ENCODE peak calls at places on chromosomes 5 and 9, in five cellular contexts. Y is hippocampal formation; I is fibroblast of the conjunctiva; W is naive thymus-derived CD8-positive, alpha-beta T cell; K is Right ventricle myocardium superior. J is an unnamed sample.

GRCh38 chr5:157308826-157309465 is 43.0 kb downstream of the CYFIP2 start:
- DNase-seq in Y (no peak), K (no peak), W (peak), I (no peak), J (no peak)

GRCh38 chr5:79938468-79938867 is 52.6 kb downstream of the MTX3 start:
- DNase-seq in W (no peak), I (no peak), Y (no peak), K (no peak), J (no peak)

GRCh38 chr9:119304566-119304965 is 64.7 kb downstream of the BRINP1 start:
- DNase-seq in Y (no peak), I (no peak), K (no peak), W (no peak), J (no peak)

GRCh38 chr9:91897201-91897600 is 52.8 kb downstream of the ROR2 start:
- DNase-seq in I (no peak), K (no peak), W (no peak), Y (no peak), J (no peak)

GRCh38 chr5:56246769-56247168 is 13.6 kb upstream of the ANKRD55 start:
- DNase-seq in K (no peak), W (no peak), Y (no peak), I (no peak), J (no peak)

GRCh38 chr5:1517838-1518237 is 5.9 kb downstream of the LPCAT1 start:
- DNase-seq in I (no peak), W (peak), K (peak), Y (no peak), J (peak)

GRCh38 chr9:959105-959504 is 17.4 kb upstream of the DMRT3 start:
- DNase-seq in Y (no peak), K (no peak), W (no peak), I (no peak), J (no peak)

GRCh38 chr9:134370638-134371037 is 44.4 kb downstream of the RXRA start:
- DNase-seq in W (no peak), Y (no peak), I (no peak), K (no peak), J (no peak)

J was measured in MV-4-11.